ENCODE peak calls at places on chromosomes 11 and 22, in eight cellular contexts. One of them, this sample, is unnamed.

GRCh38 chr11:45722144-45722543 is 56.7 kb upstream of the CHST1 start:
- DNase-seq in EL: no peak
- DNase-seq in WERI-Rb-1: no peak
- DNase-seq in Caco-2: peak; percentile 39
- DNase-seq in activated gamma-delta T cell: no peak
- DNase-seq in right lobe of liver: no peak
- DNase-seq in uterus: no peak
- DNase-seq in stimulated activated CD8-positive, alpha-beta memory T cell treated with anti-CD3 and anti-CD28 coated beads, Interleukin-15, amount 100 ng/mL, for 48 hours: no peak
- DNase-seq in this sample: no peak

GRCh38 chr11:122138759-122139594 is 23.0 kb upstream of the BLID start:
- DNase-seq in EL: peak; percentile 54
- DNase-seq in WERI-Rb-1: no peak
- DNase-seq in uterus: no peak
- DNase-seq in activated gamma-delta T cell: no peak
- DNase-seq in stimulated activated CD8-positive, alpha-beta memory T cell treated with anti-CD3 and anti-CD28 coated beads, Interleukin-15, amount 100 ng/mL, for 48 hours: no peak
- DNase-seq in right lobe of liver: no peak
- DNase-seq in Caco-2: no peak
- DNase-seq in this sample: no peak

GRCh38 chr11:62601114-62601363 is 626 bp downstream of the MTA2 start:
- DNase-seq in WERI-Rb-1: no peak
- DNase-seq in stimulated activated CD8-positive, alpha-beta memory T cell treated with anti-CD3 and anti-CD28 coated beads, Interleukin-15, amount 100 ng/mL, for 48 hours: no peak
- DNase-seq in right lobe of liver: peak; percentile 75
- DNase-seq in EL: no peak
- DNase-seq in uterus: no peak
- DNase-seq in activated gamma-delta T cell: peak; percentile 49
- DNase-seq in Caco-2: no peak
- DNase-seq in this sample: peak; percentile 64

GRCh38 chr11:36583667-36584066 is 10.6 kb upstream of the IFTAP start:
- DNase-seq in activated gamma-delta T cell: no peak
- DNase-seq in uterus: no peak
- DNase-seq in EL: no peak
- DNase-seq in WERI-Rb-1: no peak
- DNase-seq in right lobe of liver: no peak
- DNase-seq in Caco-2: no peak
- DNase-seq in stimulated activated CD8-positive, alpha-beta memory T cell treated with anti-CD3 and anti-CD28 coated beads, Interleukin-15, amount 100 ng/mL, for 48 hours: no peak
- DNase-seq in this sample: no peak

GRCh38 chr11:1083621-1084551 is 9.2 kb downstream of the MUC2 start:
- DNase-seq in EL: no peak
- DNase-seq in right lobe of liver: peak; percentile 14
- DNase-seq in stimulated activated CD8-positive, alpha-beta memory T cell treated with anti-CD3 and anti-CD28 coated beads, Interleukin-15, amount 100 ng/mL, for 48 hours: no peak
- DNase-seq in Caco-2: peak; percentile 31
- DNase-seq in uterus: no peak
- DNase-seq in WERI-Rb-1: no peak
- DNase-seq in activated gamma-delta T cell: no peak
- DNase-seq in this sample: peak; percentile 5

GRCh38 chr11:8294251-8294935 is 30.7 kb upstream of the LMO1 start:
- DNase-seq in uterus: no peak
- DNase-seq in right lobe of liver: no peak
- DNase-seq in activated gamma-delta T cell: no peak
- DNase-seq in WERI-Rb-1: no peak
- DNase-seq in EL: no peak
- DNase-seq in stimulated activated CD8-positive, alpha-beta memory T cell treated with anti-CD3 and anti-CD28 coated beads, Interleukin-15, amount 100 ng/mL, for 48 hours: no peak
- DNase-seq in Caco-2: no peak
- DNase-seq in this sample: no peak

GRCh38 chr22:48536691-48537591 is 1290.7 kb downstream of the BRD1 start:
- DNase-seq in WERI-Rb-1: no peak
- DNase-seq in stimulated activated CD8-positive, alpha-beta memory T cell treated with anti-CD3 and anti-CD28 coated beads, Interleukin-15, amount 100 ng/mL, for 48 hours: no peak
- DNase-seq in uterus: no peak
- DNase-seq in Caco-2: no peak
- DNase-seq in right lobe of liver: no peak
- DNase-seq in EL: no peak
- DNase-seq in activated gamma-delta T cell: no peak
- DNase-seq in this sample: no peak

GRCh38 chr11:67312187-67313021 is 9.1 kb downstream of the SSH3 start:
- DNase-seq in WERI-Rb-1: no peak
- DNase-seq in stimulated activated CD8-positive, alpha-beta memory T cell treated with anti-CD3 and anti-CD28 coated beads, Interleukin-15, amount 100 ng/mL, for 48 hours: no peak
- DNase-seq in right lobe of liver: no peak
- DNase-seq in Caco-2: peak; percentile 85
- DNase-seq in uterus: no peak
- DNase-seq in EL: no peak
- DNase-seq in activated gamma-delta T cell: no peak
- DNase-seq in this sample: no peak

GRCh38 chr11:43687120-43687791 is 6.7 kb downstream of the HSD17B12 start:
- DNase-seq in Caco-2: no peak
- DNase-seq in WERI-Rb-1: no peak
- DNase-seq in activated gamma-delta T cell: no peak
- DNase-seq in EL: peak; percentile 38
- DNase-seq in stimulated activated CD8-positive, alpha-beta memory T cell treated with anti-CD3 and anti-CD28 coated beads, Interleukin-15, amount 100 ng/mL, for 48 hours: no peak
- DNase-seq in uterus: peak; percentile 25
- DNase-seq in right lobe of liver: peak; percentile 19
- DNase-seq in this sample: peak; percentile 81